ENCODE peak calls at places on chromosome 3, in eight cellular contexts. V is fibroblast of mammary gland, G is GM06990, X is retinal pigment epithelial cell, M is body of pancreas, A is left ventricle myocardium inferior, U is heart left ventricle, B is fibroblast of the aortic adventitia. N is an unnamed sample.
A peak's percentile ranks its signal among the peaks of the same experiment; 100 is the strongest.

GRCh38 chr3:128379768-128380167 is 86.9 kb downstream of the DNAJB8 start:
- DNase-seq in X (no peak), M (no peak), A (no peak), U (no peak), B (no peak), V (no peak), G (no peak), N (no peak)

GRCh38 chr3:16480861-16481569 is 32.5 kb downstream of the RFTN1 start:
- DNase-seq in M (no peak), V (peak; percentile 33), U (no peak), X (peak; percentile 85), B (peak; percentile 55), A (no peak), G (no peak), N (no peak)

GRCh38 chr3:79019137-79019923 is 748.5 kb downstream of the ROBO1 start:
- DNase-seq in U (peak; percentile 78), V (peak; percentile 88), X (peak; percentile 76), M (peak; percentile 51), A (peak; percentile 77), G (peak; percentile 13), B (peak; percentile 91), N (peak; percentile 80)

GRCh38 chr3:196931828-196932587 is 10.3 kb downstream of the NCBP2 start:
- DNase-seq in G (no peak), V (no peak), X (no peak), B (no peak), M (no peak), A (no peak), U (no peak), N (no peak)

GRCh38 chr3:20637729-20638128 is 451.7 kb upstream of the SGO1 start:
- DNase-seq in A (no peak), X (peak; percentile 64), U (no peak), V (peak; percentile 25), M (no peak), B (peak; percentile 38), G (no peak), N (no peak)

GRCh38 chr3:124837065-124837464 is 50.1 kb downstream of the ITGB5 start:
- DNase-seq in B (peak; percentile 43), V (no peak), X (no peak), U (peak; percentile 60), A (no peak), M (no peak), G (no peak), N (no peak)

GRCh38 chr3:10602769-10603768 is 97.7 kb upstream of the ATP2B2 start:
- DNase-seq in A (no peak), M (no peak), U (no peak), X (no peak), V (no peak), B (no peak), G (peak; percentile 19), N (peak; percentile 58)

GRCh38 chr3:24678441-24678865 is 183.8 kb upstream of the THRB start:
- DNase-seq in B (peak; percentile 83), G (no peak), V (peak; percentile 99), X (no peak), M (no peak), U (no peak), A (no peak), N (no peak)

GRCh38 chr3:141012571-141012970 is 38.6 kb upstream of the SPSB4 start:
- DNase-seq in B (no peak), U (no peak), A (no peak), M (no peak), V (no peak), X (no peak), G (no peak), N (no peak)

GRCh38 chr3:37753428-37753827 is 108.3 kb upstream of the CTDSPL start:
- DNase-seq in X (no peak), U (no peak), B (no peak), M (no peak), V (peak; percentile 8), G (peak; percentile 50), A (no peak), N (no peak)

GRCh38 chr3:170323371-170323770 is 34.1 kb upstream of the SKIL start:
- DNase-seq in B (no peak), V (no peak), A (no peak), M (no peak), X (no peak), U (no peak), G (no peak), N (no peak)

GRCh38 chr3:151538706-151539403 is 78.0 kb upstream of the IGSF10 start:
- DNase-seq in G (no peak), A (no peak), M (peak; percentile 13), U (no peak), B (peak; percentile 35), X (no peak), V (peak; percentile 62), N (no peak)

GRCh38 chr3:26967531-26967930 is 345.0 kb downstream of the LRRC3B start:
- DNase-seq in B (no peak), X (no peak), G (no peak), A (no peak), M (no peak), U (no peak), V (no peak), N (no peak)

GRCh38 chr3:28915711-28916481 is 365.0 kb upstream of the RBMS3 start:
- DNase-seq in M (no peak), U (no peak), X (peak; percentile 99), G (no peak), V (peak; percentile 81), B (peak; percentile 71), A (no peak), N (no peak)

GRCh38 chr3:178289544-178290160 is 246.6 kb upstream of the KCNMB2 start:
- DNase-seq in A (peak; percentile 22), V (peak; percentile 85), X (no peak), M (no peak), B (peak; percentile 11), U (peak; percentile 40), G (no peak), N (no peak)

GRCh38 chr3:30141178-30141581 is 465.2 kb upstream of the TGFBR2 start:
- DNase-seq in A (no peak), B (peak; percentile 7), G (no peak), X (no peak), M (no peak), V (no peak), U (no peak), N (no peak)

GRCh38 chr3:126983653-126984390 is 907 bp downstream of the PLXNA1 start:
- DNase-seq in M (peak; percentile 51), A (no peak), G (no peak), B (no peak), V (no peak), X (no peak), U (no peak), N (peak; percentile 70)

GRCh38 chr3:123953735-123954134 is 7.3 kb downstream of the CCDC14 start:
- DNase-seq in M (no peak), A (no peak), B (no peak), G (no peak), X (no peak), V (no peak), U (no peak), N (no peak)

GRCh38 chr3:66452247-66453040 is 48.4 kb downstream of the LRIG1 start:
- DNase-seq in A (peak; percentile 40), M (no peak), G (no peak), U (no peak), B (peak; percentile 69), V (no peak), X (no peak), N (no peak)

GRCh38 chr3:51386852-51387229 is 1.8 kb downstream of the MANF start:
- DNase-seq in M (no peak), X (no peak), V (no peak), A (no peak), U (no peak), G (no peak), B (no peak), N (no peak)

GRCh38 chr3:48220746-48221145 is 2.5 kb upstream of the CAMP start:
- DNase-seq in G (no peak), V (no peak), B (no peak), A (no peak), U (no peak), X (no peak), M (no peak), N (no peak)

GRCh38 chr3:50181985-50182384 is 9.4 kb upstream of the GNAT1 start:
- DNase-seq in G (no peak), V (no peak), B (no peak), A (no peak), U (no peak), M (no peak), X (no peak), N (no peak)

GRCh38 chr3:34132069-34132677 is 333.7 kb downstream of the PDCD6IP start:
- DNase-seq in U (no peak), M (no peak), A (peak; percentile 30), V (no peak), G (no peak), B (peak; percentile 18), X (no peak), N (no peak)

DNA sequence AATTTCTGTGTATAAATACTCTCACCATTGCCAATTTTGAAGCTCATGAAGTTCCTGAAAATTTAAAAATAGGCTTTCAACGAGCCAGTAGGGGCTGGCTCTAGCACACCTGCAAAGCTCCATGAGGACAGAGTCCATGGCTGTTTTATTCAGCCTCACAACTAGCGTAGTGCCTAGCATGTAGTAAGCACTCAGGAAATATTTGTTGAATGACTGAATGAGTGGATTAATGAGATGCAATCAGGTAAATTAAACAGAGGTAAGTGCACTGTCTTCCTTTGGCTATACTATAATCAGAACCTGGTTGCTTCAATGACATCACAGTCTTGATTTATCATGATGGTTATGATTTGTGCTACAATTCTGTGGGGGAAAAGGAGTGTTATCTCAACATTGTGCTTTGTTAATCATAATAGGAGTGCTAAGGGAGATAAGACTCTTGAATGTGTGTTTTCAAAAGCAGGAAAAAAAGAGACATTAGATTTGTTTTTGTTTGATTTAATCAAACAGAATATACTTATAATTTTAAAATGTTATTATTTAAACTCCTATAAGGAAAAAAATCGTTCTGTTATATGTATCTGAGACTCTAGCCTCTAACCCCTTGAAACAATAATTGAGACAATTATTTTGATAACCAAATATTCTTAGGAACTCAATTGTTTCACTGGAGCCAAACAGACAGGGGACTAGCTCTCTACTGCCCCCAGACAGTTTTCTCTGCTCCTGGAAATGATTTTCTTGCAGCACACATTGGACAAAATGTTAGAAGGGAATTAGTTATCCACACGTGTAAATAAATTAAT is 171.7 kb upstream of the ATP11B start:
- DNase-seq in V (no peak), X (no peak), A (no peak), G (no peak), M (no peak), B (no peak), U (no peak), N (no peak)
- TF ChIP-seq CTCF in V (peak; percentile 26), X (peak; percentile 66), A (no peak), G (peak; percentile 33), M (no peak), B (peak; percentile 20), U (no peak), N (peak; percentile 23)

GRCh38 chr3:173043757-173044156 is 97.3 kb downstream of the SPATA16 start:
- DNase-seq in G (no peak), M (no peak), A (no peak), B (no peak), V (no peak), U (no peak), X (no peak), N (no peak)
- TF ChIP-seq CTCF in G (no peak), M (no peak), A (no peak), B (no peak), V (no peak), U (no peak), X (no peak), N (no peak)

GRCh38 chr3:64224826-64225606 is at the start of gene PRICKLE2:
- DNase-seq in V (peak; percentile 94), M (peak; percentile 69), B (peak; percentile 90), X (peak; percentile 77), A (peak; percentile 74), G (peak; percentile 48), U (peak; percentile 85), N (peak; percentile 14)
- TF ChIP-seq CTCF in V (peak; percentile 30), M (peak; percentile 29), B (peak; percentile 34), X (peak; percentile 16), A (peak; percentile 31), G (no peak), U (peak; percentile 36), N (peak; percentile 7)

GRCh38 chr3:130828931-130829574 is 64.8 kb upstream of the ATP2C1 start:
- DNase-seq in X (no peak), B (no peak), G (no peak), U (no peak), A (no peak), V (no peak), M (no peak), N (no peak)
- TF ChIP-seq CTCF in X (no peak), B (no peak), G (no peak), U (no peak), A (no peak), V (no peak), M (no peak), N (no peak)